ENCODE peak calls at places on chromosomes 11 and 22, in eight cellular contexts. One of them, this sample, is unnamed.

GRCh38 chr11:126718319-126718718 is 282.3 kb downstream of the KIRREL3 start:
- DNase-seq in stimulated activated CD4-positive, alpha-beta T cell treated with anti-CD3 and anti-CD28 coated beads, Interleukin-1b, Interleukin-23, amount 100 ng/mL, for 1 hour: no peak
- DNase-seq in globus pallidus: no peak
- DNase-seq in foreskin fibroblast: peak
- DNase-seq in activated gamma-delta T cell treated with anti-CD3 and anti-CD28 coated beads, Interleukin-2, amount 50 U/mL, for 16 hours: no peak
- DNase-seq in NCI-H510A treated with DMSO at 0.1 percent for 48 hours: no peak
- DNase-seq in COR-L47: no peak
- DNase-seq in nephron progenitor cell: no peak
- DNase-seq in this sample: no peak

GRCh38 chr11:12165237-12165875 is 55.0 kb downstream of the MICAL2 start:
- DNase-seq in NCI-H510A treated with DMSO at 0.1 percent for 48 hours: no peak
- DNase-seq in globus pallidus: no peak
- DNase-seq in foreskin fibroblast: no peak
- DNase-seq in activated gamma-delta T cell treated with anti-CD3 and anti-CD28 coated beads, Interleukin-2, amount 50 U/mL, for 16 hours: no peak
- DNase-seq in stimulated activated CD4-positive, alpha-beta T cell treated with anti-CD3 and anti-CD28 coated beads, Interleukin-1b, Interleukin-23, amount 100 ng/mL, for 1 hour: no peak
- DNase-seq in COR-L47: no peak
- DNase-seq in nephron progenitor cell: no peak
- DNase-seq in this sample: no peak

GRCh38 chr11:100753562-100753961 is 66.5 kb downstream of the ARHGAP42 start:
- DNase-seq in globus pallidus: no peak
- DNase-seq in NCI-H510A treated with DMSO at 0.1 percent for 48 hours: no peak
- DNase-seq in nephron progenitor cell: peak
- DNase-seq in stimulated activated CD4-positive, alpha-beta T cell treated with anti-CD3 and anti-CD28 coated beads, Interleukin-1b, Interleukin-23, amount 100 ng/mL, for 1 hour: no peak
- DNase-seq in COR-L47: no peak
- DNase-seq in foreskin fibroblast: no peak
- DNase-seq in activated gamma-delta T cell treated with anti-CD3 and anti-CD28 coated beads, Interleukin-2, amount 50 U/mL, for 16 hours: no peak
- DNase-seq in this sample: no peak

GRCh38 chr22:35995345-35995744 is 33.3 kb downstream of the RBFOX2 start:
- DNase-seq in foreskin fibroblast: peak
- DNase-seq in NCI-H510A treated with DMSO at 0.1 percent for 48 hours: no peak
- DNase-seq in nephron progenitor cell: no peak
- DNase-seq in activated gamma-delta T cell treated with anti-CD3 and anti-CD28 coated beads, Interleukin-2, amount 50 U/mL, for 16 hours: no peak
- DNase-seq in globus pallidus: no peak
- DNase-seq in COR-L47: no peak
- DNase-seq in stimulated activated CD4-positive, alpha-beta T cell treated with anti-CD3 and anti-CD28 coated beads, Interleukin-1b, Interleukin-23, amount 100 ng/mL, for 1 hour: no peak
- DNase-seq in this sample: no peak

GRCh38 chr11:81237139-81237538 is 1496.5 kb downstream of the FAM181B start:
- DNase-seq in stimulated activated CD4-positive, alpha-beta T cell treated with anti-CD3 and anti-CD28 coated beads, Interleukin-1b, Interleukin-23, amount 100 ng/mL, for 1 hour: no peak
- DNase-seq in nephron progenitor cell: peak
- DNase-seq in activated gamma-delta T cell treated with anti-CD3 and anti-CD28 coated beads, Interleukin-2, amount 50 U/mL, for 16 hours: no peak
- DNase-seq in globus pallidus: peak
- DNase-seq in COR-L47: peak
- DNase-seq in NCI-H510A treated with DMSO at 0.1 percent for 48 hours: peak
- DNase-seq in foreskin fibroblast: no peak
- DNase-seq in this sample: no peak

GRCh38 chr11:8654503-8654902 is 28.0 kb downstream of the TRIM66 start:
- DNase-seq in nephron progenitor cell: no peak
- DNase-seq in stimulated activated CD4-positive, alpha-beta T cell treated with anti-CD3 and anti-CD28 coated beads, Interleukin-1b, Interleukin-23, amount 100 ng/mL, for 1 hour: no peak
- DNase-seq in foreskin fibroblast: no peak
- DNase-seq in NCI-H510A treated with DMSO at 0.1 percent for 48 hours: no peak
- DNase-seq in activated gamma-delta T cell treated with anti-CD3 and anti-CD28 coated beads, Interleukin-2, amount 50 U/mL, for 16 hours: no peak
- DNase-seq in globus pallidus: no peak
- DNase-seq in COR-L47: no peak
- DNase-seq in this sample: no peak

GRCh38 chr11:96242191-96242845 is 100.7 kb downstream of the MAML2 start:
- DNase-seq in foreskin fibroblast: peak
- DNase-seq in globus pallidus: no peak
- DNase-seq in COR-L47: no peak
- DNase-seq in stimulated activated CD4-positive, alpha-beta T cell treated with anti-CD3 and anti-CD28 coated beads, Interleukin-1b, Interleukin-23, amount 100 ng/mL, for 1 hour: no peak
- DNase-seq in activated gamma-delta T cell treated with anti-CD3 and anti-CD28 coated beads, Interleukin-2, amount 50 U/mL, for 16 hours: no peak
- DNase-seq in NCI-H510A treated with DMSO at 0.1 percent for 48 hours: no peak
- DNase-seq in nephron progenitor cell: no peak
- DNase-seq in this sample: no peak

GRCh38 chr22:40668611-40669390 is 10.5 kb upstream of the MCHR1 start:
- DNase-seq in nephron progenitor cell: no peak
- DNase-seq in globus pallidus: no peak
- DNase-seq in NCI-H510A treated with DMSO at 0.1 percent for 48 hours: no peak
- DNase-seq in COR-L47: no peak
- DNase-seq in stimulated activated CD4-positive, alpha-beta T cell treated with anti-CD3 and anti-CD28 coated beads, Interleukin-1b, Interleukin-23, amount 100 ng/mL, for 1 hour: no peak
- DNase-seq in activated gamma-delta T cell treated with anti-CD3 and anti-CD28 coated beads, Interleukin-2, amount 50 U/mL, for 16 hours: no peak
- DNase-seq in foreskin fibroblast: peak
- DNase-seq in this sample: no peak

GRCh38 chr11:108793138-108793537 is 128.3 kb downstream of the DDX10 start:
- DNase-seq in nephron progenitor cell: no peak
- DNase-seq in COR-L47: peak
- DNase-seq in globus pallidus: no peak
- DNase-seq in stimulated activated CD4-positive, alpha-beta T cell treated with anti-CD3 and anti-CD28 coated beads, Interleukin-1b, Interleukin-23, amount 100 ng/mL, for 1 hour: no peak
- DNase-seq in activated gamma-delta T cell treated with anti-CD3 and anti-CD28 coated beads, Interleukin-2, amount 50 U/mL, for 16 hours: no peak
- DNase-seq in foreskin fibroblast: no peak
- DNase-seq in NCI-H510A treated with DMSO at 0.1 percent for 48 hours: no peak
- DNase-seq in this sample: no peak

GRCh38 chr22:22745225-22746060 is 101.0 kb downstream of the GGTLC2 start:
- DNase-seq in foreskin fibroblast: peak
- DNase-seq in COR-L47: peak
- DNase-seq in NCI-H510A treated with DMSO at 0.1 percent for 48 hours: peak
- DNase-seq in nephron progenitor cell: peak
- DNase-seq in globus pallidus: peak
- DNase-seq in stimulated activated CD4-positive, alpha-beta T cell treated with anti-CD3 and anti-CD28 coated beads, Interleukin-1b, Interleukin-23, amount 100 ng/mL, for 1 hour: no peak
- DNase-seq in activated gamma-delta T cell treated with anti-CD3 and anti-CD28 coated beads, Interleukin-2, amount 50 U/mL, for 16 hours: no peak
- DNase-seq in this sample: peak

GRCh38 chr11:2529173-2529572 is 84.4 kb downstream of the KCNQ1 start:
- DNase-seq in nephron progenitor cell: no peak
- DNase-seq in NCI-H510A treated with DMSO at 0.1 percent for 48 hours: no peak
- DNase-seq in stimulated activated CD4-positive, alpha-beta T cell treated with anti-CD3 and anti-CD28 coated beads, Interleukin-1b, Interleukin-23, amount 100 ng/mL, for 1 hour: no peak
- DNase-seq in globus pallidus: no peak
- DNase-seq in COR-L47: no peak
- DNase-seq in foreskin fibroblast: no peak
- DNase-seq in activated gamma-delta T cell treated with anti-CD3 and anti-CD28 coated beads, Interleukin-2, amount 50 U/mL, for 16 hours: no peak
- DNase-seq in this sample: no peak

GRCh38 chr22:19497245-19497644 is 17.5 kb downstream of the CDC45 start:
- DNase-seq in stimulated activated CD4-positive, alpha-beta T cell treated with anti-CD3 and anti-CD28 coated beads, Interleukin-1b, Interleukin-23, amount 100 ng/mL, for 1 hour: no peak
- DNase-seq in NCI-H510A treated with DMSO at 0.1 percent for 48 hours: no peak
- DNase-seq in foreskin fibroblast: peak
- DNase-seq in activated gamma-delta T cell treated with anti-CD3 and anti-CD28 coated beads, Interleukin-2, amount 50 U/mL, for 16 hours: no peak
- DNase-seq in globus pallidus: no peak
- DNase-seq in COR-L47: peak
- DNase-seq in nephron progenitor cell: no peak
- DNase-seq in this sample: no peak

GRCh38 chr11:119782021-119782420 is 53.0 kb upstream of the NECTIN1 start:
- DNase-seq in foreskin fibroblast: no peak
- DNase-seq in stimulated activated CD4-positive, alpha-beta T cell treated with anti-CD3 and anti-CD28 coated beads, Interleukin-1b, Interleukin-23, amount 100 ng/mL, for 1 hour: no peak
- DNase-seq in NCI-H510A treated with DMSO at 0.1 percent for 48 hours: no peak
- DNase-seq in nephron progenitor cell: peak
- DNase-seq in activated gamma-delta T cell treated with anti-CD3 and anti-CD28 coated beads, Interleukin-2, amount 50 U/mL, for 16 hours: no peak
- DNase-seq in COR-L47: no peak
- DNase-seq in globus pallidus: no peak
- DNase-seq in this sample: no peak

GRCh38 chr11:7197469-7197868 is 54.2 kb upstream of the SYT9 start:
- DNase-seq in NCI-H510A treated with DMSO at 0.1 percent for 48 hours: no peak
- DNase-seq in activated gamma-delta T cell treated with anti-CD3 and anti-CD28 coated beads, Interleukin-2, amount 50 U/mL, for 16 hours: no peak
- DNase-seq in COR-L47: no peak
- DNase-seq in stimulated activated CD4-positive, alpha-beta T cell treated with anti-CD3 and anti-CD28 coated beads, Interleukin-1b, Interleukin-23, amount 100 ng/mL, for 1 hour: no peak
- DNase-seq in foreskin fibroblast: no peak
- DNase-seq in globus pallidus: no peak
- DNase-seq in nephron progenitor cell: no peak
- DNase-seq in this sample: no peak

GRCh38 chr11:123166095-123166559 is 28.9 kb downstream of the CLMP start:
- DNase-seq in foreskin fibroblast: peak
- DNase-seq in globus pallidus: peak
- DNase-seq in stimulated activated CD4-positive, alpha-beta T cell treated with anti-CD3 and anti-CD28 coated beads, Interleukin-1b, Interleukin-23, amount 100 ng/mL, for 1 hour: no peak
- DNase-seq in NCI-H510A treated with DMSO at 0.1 percent for 48 hours: no peak
- DNase-seq in nephron progenitor cell: peak
- DNase-seq in activated gamma-delta T cell treated with anti-CD3 and anti-CD28 coated beads, Interleukin-2, amount 50 U/mL, for 16 hours: no peak
- DNase-seq in COR-L47: no peak
- DNase-seq in this sample: no peak

GRCh38 chr22:33210129-33210784 is 152.1 kb upstream of the SYN3 start:
- DNase-seq in COR-L47: no peak
- DNase-seq in globus pallidus: peak
- DNase-seq in stimulated activated CD4-positive, alpha-beta T cell treated with anti-CD3 and anti-CD28 coated beads, Interleukin-1b, Interleukin-23, amount 100 ng/mL, for 1 hour: no peak
- DNase-seq in nephron progenitor cell: peak
- DNase-seq in foreskin fibroblast: peak
- DNase-seq in activated gamma-delta T cell treated with anti-CD3 and anti-CD28 coated beads, Interleukin-2, amount 50 U/mL, for 16 hours: no peak
- DNase-seq in NCI-H510A treated with DMSO at 0.1 percent for 48 hours: peak
- DNase-seq in this sample: peak

GRCh38 chr11:134604886-134605285 is 192.8 kb upstream of the B3GAT1 start:
- DNase-seq in foreskin fibroblast: no peak
- DNase-seq in activated gamma-delta T cell treated with anti-CD3 and anti-CD28 coated beads, Interleukin-2, amount 50 U/mL, for 16 hours: no peak
- DNase-seq in NCI-H510A treated with DMSO at 0.1 percent for 48 hours: no peak
- DNase-seq in nephron progenitor cell: no peak
- DNase-seq in globus pallidus: no peak
- DNase-seq in COR-L47: no peak
- DNase-seq in stimulated activated CD4-positive, alpha-beta T cell treated with anti-CD3 and anti-CD28 coated beads, Interleukin-1b, Interleukin-23, amount 100 ng/mL, for 1 hour: no peak
- DNase-seq in this sample: no peak